ENCODE peak calls at places on chromosome 18, in four cellular contexts. S is iPS DF 19.7, P is IMR-90, W is Karpas-422. E is an unnamed sample.

GRCh38 chr18:45571714-45572113 is 43.6 kb upstream of the SLC14A2 start:
- DNase-seq in S (no peak), P (no peak), W (peak), E (no peak)

GRCh38 chr18:64994370-64994769 is 756.4 kb upstream of the CDH7 start:
- DNase-seq in S (no peak), P (no peak), W (no peak), E (no peak)

GRCh38 chr18:44996261-44996660 is 315.6 kb downstream of the SETBP1 start:
- DNase-seq in S (no peak), P (no peak), W (peak), E (no peak)

GRCh38 chr18:45248240-45248903 is 366.9 kb upstream of the SLC14A2 start:
- DNase-seq in S (no peak), P (peak), W (no peak), E (no peak)

GRCh38 chr18:10481831-10482230 is 27.4 kb downstream of the APCDD1 start:
- DNase-seq in S (no peak), P (no peak), W (no peak), E (no peak)

GRCh38 chr18:79682896-79683625 is 3.5 kb downstream of the CTDP1 start:
- DNase-seq in S (no peak), P (no peak), W (no peak), E (no peak)

GRCh38 chr18:9526458-9526857 is 51.1 kb downstream of the RALBP1 start:
- DNase-seq in S (no peak), P (no peak), W (no peak), E (no peak)

GRCh38 chr18:50928551-50928950 is 39.3 kb upstream of the ELAC1 start:
- DNase-seq in S (no peak), P (peak), W (no peak), E (no peak)

GRCh38 chr18:77206676-77207370 is 42.8 kb upstream of the GALR1 start:
- DNase-seq in S (no peak), P (peak), W (no peak), E (no peak)

GRCh38 chr18:51193621-51194287 is 3.7 kb downstream of the MEX3C start:
- DNase-seq in S (no peak), P (peak), W (no peak), E (no peak)

GRCh38 chr18:42141439-42141838 is 186.4 kb downstream of the PIK3C3 start:
- DNase-seq in S (peak), P (peak), W (peak), E (no peak)

GRCh38 chr18:34783485-34783884 is 73.4 kb downstream of the DTNA start:
- DNase-seq in S (no peak), P (peak), W (no peak), E (no peak)

GRCh38 chr18:60889442-60889841 is 443.8 kb upstream of the CDH20 start:
- DNase-seq in S (no peak), P (no peak), W (no peak), E (no peak)

GRCh38 chr18:63848159-63848558 is 39.3 kb upstream of the SERPINB2 start:
- DNase-seq in S (no peak), P (peak), W (peak), E (peak)

GRCh38 chr18:80168982-80169381 is 59.9 kb downstream of the ADNP2 start:
- DNase-seq in S (no peak), P (no peak), W (no peak), E (no peak)

GRCh38 chr18:65298422-65298821 is 452.4 kb upstream of the CDH7 start:
- DNase-seq in S (no peak), P (no peak), W (no peak), E (no peak)

GRCh38 chr18:28113271-28114023 is 63.5 kb downstream of the CDH2 start:
- DNase-seq in S (no peak), P (peak), W (no peak), E (no peak)

GRCh38 chr18:69265661-69266060 is 135.0 kb upstream of the DOK6 start:
- DNase-seq in S (no peak), P (peak), W (no peak), E (no peak)

GRCh38 chr18:47150824-47151366 is 595 bp upstream of the HDHD2 start:
- DNase-seq in S (no peak), P (no peak), W (no peak), E (no peak)

E was measured in OCI-LY7.